ENCODE peak calls at places on chromosomes 12 and 14, in four cellular contexts. V is H1, O is IMR-90, D is H9. S is an unnamed sample.

GRCh38 chr14:54189358-54190354 is 207.2 kb upstream of the CDKN3 start:
- DNase-seq in O (peak; percentile 83), D (no peak), V (no peak), S (peak; percentile 35)

GRCh38 chr12:92051441-92051840 is 94.2 kb downstream of the BTG1 start:
- DNase-seq in O (peak; percentile 27), D (no peak), V (no peak), S (no peak)

GRCh38 chr12:70849265-70849960 is 71.1 kb downstream of the PTPRR start:
- DNase-seq in D (no peak), V (no peak), O (peak; percentile 0), S (peak; percentile 32)

GRCh38 chr14:68384335-68384734 is 408.5 kb downstream of the ZFP36L1 start:
- DNase-seq in V (no peak), O (no peak), D (no peak), S (no peak)

GRCh38 chr14:75221797-75222196 is 45.4 kb upstream of the TMED10 start:
- DNase-seq in O (no peak), V (no peak), D (no peak), S (peak; percentile 19)

GRCh38 chr14:58193542-58193941 is 6.4 kb upstream of the ACTR10 start:
- DNase-seq in O (no peak), V (no peak), D (no peak), S (no peak)

GRCh38 chr12:46439793-46440511 is 67.4 kb upstream of the SLC38A2 start:
- DNase-seq in V (no peak), O (peak; percentile 63), D (no peak), S (no peak)

GRCh38 chr14:74940956-74941565 is 14.3 kb downstream of the PGF start:
- DNase-seq in O (no peak), V (no peak), D (no peak), S (no peak)

GRCh38 chr12:100473716-100474150 is at the start of gene NR1H4:
- DNase-seq in O (peak; percentile 73), D (no peak), V (no peak), S (no peak)

GRCh38 chr12:89521348-89522238 is 3.0 kb downstream of the GALNT4 start:
- DNase-seq in V (no peak), O (peak; percentile 47), D (no peak), S (no peak)

GRCh38 chr14:61764342-61765122 is 2.3 kb downstream of the SNAPC1 start:
- DNase-seq in V (no peak), D (no peak), O (no peak), S (peak; percentile 26)

GRCh38 chr12:119959435-119959834 is 29.6 kb upstream of the BICDL1 start:
- DNase-seq in D (no peak), O (no peak), V (no peak), S (no peak)

GRCh38 chr12:121284551-121285390 is 11.7 kb downstream of the CAMKK2 start:
- DNase-seq in V (no peak), D (no peak), O (peak; percentile 19), S (no peak)

DNA sequence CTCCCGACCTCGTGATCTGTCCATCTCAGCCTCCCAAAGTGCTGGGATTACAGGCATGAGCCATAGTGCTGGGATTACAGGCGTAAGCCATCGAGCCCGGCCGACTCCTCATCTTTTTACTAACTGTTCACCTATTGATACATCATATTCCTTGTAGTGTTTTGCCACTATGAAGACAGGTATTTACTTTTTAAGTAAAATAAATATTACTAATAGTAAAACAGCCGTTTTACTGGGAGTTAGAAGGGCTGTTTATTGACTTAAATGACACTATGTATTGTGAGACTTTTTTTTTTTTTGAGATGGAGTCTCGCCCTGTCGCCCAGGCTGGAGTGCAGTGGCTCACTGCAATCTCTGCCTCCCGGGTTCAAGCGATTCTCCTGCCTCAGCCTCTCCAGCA is 51.5 kb downstream of the DIP2B start:
- DNase-seq in D (no peak), V (no peak), O (no peak), S (no peak)
- H3K4ac ChIP-seq in D (no peak overlapping the region), V (no peak overlapping the region), O (no peak overlapping the region), S (no peak overlapping the region)

GRCh38 chr12:122609696-122610095 is 82.6 kb downstream of the KNTC1 start:
- DNase-seq in O (no peak), V (no peak), D (no peak), S (no peak)
- H3K56ac ChIP-seq in O (no peak overlapping the region), V (no peak overlapping the region), D (no peak overlapping the region), S (no peak overlapping the region)

GRCh38 chr14:73058224-73058922 is at the start of gene RBM25:
- DNase-seq in O (peak; percentile 99), D (peak; percentile 97), V (peak; percentile 94), S (peak; percentile 100)
- H3K4ac ChIP-seq in O (peak within 1 kb of the TSS; percentile 99), D (no peak within 1 kb of the TSS), V (peak within 1 kb of the TSS; percentile 41), S (peak within 1 kb of the TSS; percentile 66)

GRCh38 chr12:45213107-45213506 is 2.8 kb upstream of the ANO6 start:
- DNase-seq in O (no peak), V (no peak), D (no peak), S (no peak)
- H3K56ac ChIP-seq in O (no peak overlapping the region), V (no peak overlapping the region), D (no peak overlapping the region), S (no peak overlapping the region)

DNA sequence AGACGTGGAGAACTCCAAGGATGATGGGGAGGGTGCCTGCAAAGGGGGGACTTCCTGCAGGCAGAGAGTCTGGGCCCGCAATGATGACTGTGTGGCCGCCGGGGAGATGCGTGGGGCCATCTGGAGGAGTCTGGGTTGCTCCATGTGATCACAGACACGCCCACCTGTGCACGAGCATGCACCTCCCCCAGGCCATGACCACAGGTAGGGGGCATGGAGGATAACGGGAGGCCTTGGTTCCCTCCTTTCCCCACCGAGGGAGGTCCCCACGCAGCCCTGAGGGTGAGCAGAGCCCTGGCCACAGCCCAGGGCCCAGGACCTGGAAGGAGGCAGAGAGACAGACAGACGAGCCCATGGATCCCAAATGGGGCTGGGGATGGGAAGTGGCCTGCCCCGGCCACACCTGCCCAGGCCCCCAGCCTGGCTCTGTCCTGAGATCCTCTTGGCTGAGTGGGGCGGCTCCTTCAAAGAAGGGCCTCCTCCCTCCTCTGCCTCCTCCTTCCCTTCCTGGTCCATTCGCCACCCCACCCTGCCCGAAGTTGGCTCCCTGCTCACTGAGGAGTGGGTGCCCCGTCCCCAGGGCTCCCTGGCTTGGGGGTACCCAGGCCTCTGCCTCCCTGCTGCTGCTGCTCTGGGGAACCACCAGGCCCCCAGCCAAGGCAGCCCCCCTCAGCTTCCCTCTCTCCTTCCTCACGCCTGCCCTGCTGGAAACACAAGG is 138.2 kb downstream of the CALM1 start:
- DNase-seq in D (no peak), O (no peak), V (no peak), S (no peak)
- H3K4ac ChIP-seq in D (no peak overlapping the region), O (no peak overlapping the region), V (no peak overlapping the region), S (no peak overlapping the region)

GRCh38 chr12:62269464-62270228 is 9.4 kb downstream of the USP15 start:
- DNase-seq in V (no peak), D (no peak), O (no peak), S (no peak)
- H3K56ac ChIP-seq in V (no peak overlapping the region), D (no peak overlapping the region), O (no peak overlapping the region), S (no peak overlapping the region)

GRCh38 chr14:89955418-89956293 is at the start of gene TDP1:
- DNase-seq in O (peak; percentile 92), V (peak; percentile 90), D (peak; percentile 98), S (peak; percentile 99)
- H3K4ac ChIP-seq in O (peak within 1 kb of the TSS; percentile 79), V (no peak within 1 kb of the TSS), D (no peak within 1 kb of the TSS), S (peak within 1 kb of the TSS; percentile 17)

DNA sequence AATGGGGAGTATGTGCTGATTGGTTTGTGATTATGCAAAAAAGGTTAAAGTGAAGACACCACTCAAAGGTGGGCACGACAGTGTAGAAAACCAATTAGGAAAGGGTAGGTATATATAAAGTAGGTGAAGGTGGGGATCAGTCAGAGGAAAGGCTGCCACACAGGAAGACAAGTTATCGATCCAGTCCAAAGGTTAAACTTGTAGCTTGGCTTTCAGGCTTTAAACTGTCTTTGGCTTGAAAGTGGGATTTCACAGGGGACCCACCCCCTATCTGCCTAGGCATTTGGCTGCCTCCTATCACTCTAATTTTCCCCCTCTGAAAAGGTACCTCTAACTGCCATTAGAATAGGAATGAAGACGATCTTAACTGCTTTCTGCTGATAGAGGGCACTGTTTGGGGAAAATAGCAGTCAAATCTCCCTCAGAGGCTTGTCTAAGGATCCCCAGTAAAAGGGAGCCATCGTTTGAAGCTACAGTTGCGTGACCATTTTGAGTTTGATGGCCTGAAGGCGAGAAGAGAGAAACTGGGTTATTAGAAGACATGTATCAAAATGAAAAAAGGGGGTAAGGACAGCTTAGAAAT is 250.2 kb downstream of the GPHN start:
- DNase-seq in D (peak; percentile 27), O (no peak), V (no peak), S (peak; percentile 51)
- H3K56ac ChIP-seq in D (no peak overlapping the region), O (no peak overlapping the region), V (no peak overlapping the region), S (no peak overlapping the region)

GRCh38 chr12:47818382-47818700 is 1.4 kb downstream of the HDAC7 start:
- DNase-seq in D (peak; percentile 63), V (no peak), O (peak; percentile 43), S (peak; percentile 57)

GRCh38 chr12:47816646-47817271 is 2.9 kb downstream of the HDAC7 start:
- DNase-seq in D (no peak), O (no peak), V (no peak), S (peak; percentile 56)

GRCh38 chr12:47818701-47819543 is 781 bp downstream of the HDAC7 start:
- DNase-seq in V (no peak), O (no peak), D (peak; percentile 74), S (peak; percentile 67)

GRCh38 chr12:47817272-47818006 is 2.3 kb downstream of the HDAC7 start:
- DNase-seq in O (no peak), V (no peak), D (no peak), S (no peak)

GRCh38 chr12:47818007-47818376 is 1.7 kb downstream of the HDAC7 start:
- DNase-seq in O (no peak), V (no peak), D (no peak), S (no peak)
- H3K4ac ChIP-seq in O (peak overlapping the region; percentile 87), V (no peak overlapping the region), D (no peak overlapping the region), S (no peak overlapping the region)